ENCODE peak calls at places on chromosomes 12 and 14, in ten cellular contexts. F, Y, T, R, O, B, L, H, Q and I are unnamed samples.

GRCh38 chr12:69900720-69901131 is 75.7 kb downstream of the MYRFL start:
- DNase-seq in F (peak; percentile 18), Y (peak; percentile 92), T (peak; percentile 76), R (peak; percentile 85), O (peak; percentile 41), B (peak; percentile 53), L (peak; percentile 56), H (peak; percentile 40), Q (peak; percentile 79), I (peak; percentile 56)

GRCh38 chr12:19801941-19802340 is 362.6 kb downstream of the AEBP2 start:
- DNase-seq in F (no peak), Y (no peak), T (no peak), R (no peak), O (no peak), B (no peak), L (no peak), H (no peak), Q (no peak), I (no peak)

GRCh38 chr12:124595444-124595843 is 28.0 kb upstream of the NCOR2 start:
- DNase-seq in F (no peak), Y (no peak), T (no peak), R (no peak), O (no peak), B (no peak), L (no peak), H (no peak), Q (no peak), I (no peak)

GRCh38 chr12:113762155-113762848 is 203.8 kb downstream of the RBM19 start:
- DNase-seq in F (no peak), Y (no peak), T (peak; percentile 57), R (no peak), O (no peak), B (no peak), L (no peak), H (no peak), Q (peak; percentile 63), I (no peak)

GRCh38 chr12:56219840-56220239 is 1.9 kb downstream of the RNF41 start:
- DNase-seq in F (no peak), Y (no peak), T (no peak), R (no peak), O (no peak), B (no peak), L (no peak), H (no peak), Q (no peak), I (no peak)

GRCh38 chr12:116674643-116675183 is 63.2 kb downstream of the SPRING1 start:
- DNase-seq in F (no peak), Y (no peak), T (no peak), R (no peak), O (no peak), B (no peak), L (no peak), H (no peak), Q (no peak), I (no peak)

GRCh38 chr14:99252940-99253868 is 18.8 kb downstream of the BCL11B start:
- DNase-seq in F (no peak), Y (peak; percentile 31), T (no peak), R (peak; percentile 16), O (no peak), B (no peak), L (peak; percentile 71), H (no peak), Q (no peak), I (peak; percentile 61)

GRCh38 chr14:77103475-77103874 is 5.4 kb downstream of the CIPC start:
- DNase-seq in F (no peak), Y (no peak), T (no peak), R (no peak), O (no peak), B (no peak), L (no peak), H (no peak), Q (no peak), I (no peak)

GRCh38 chr14:106872619-106873446 is 1346.5 kb downstream of the TMEM121 start:
- DNase-seq in F (peak; percentile 66), Y (peak; percentile 89), T (no peak), R (peak; percentile 94), O (peak; percentile 39), B (peak; percentile 68), L (peak; percentile 80), H (no peak), Q (peak; percentile 67), I (peak; percentile 92)

GRCh38 chr12:3032770-3033537 is 44.2 kb upstream of the TSPAN9 start:
- DNase-seq in F (no peak), Y (no peak), T (no peak), R (no peak), O (no peak), B (no peak), L (no peak), H (no peak), Q (no peak), I (no peak)

GRCh38 chr14:60051690-60052324 is 39.9 kb upstream of the PCNX4 start:
- DNase-seq in F (no peak), Y (no peak), T (no peak), R (no peak), O (no peak), B (no peak), L (peak; percentile 15), H (no peak), Q (no peak), I (peak; percentile 32)

GRCh38 chr14:60085085-60085484 is 6.6 kb upstream of the PCNX4 start:
- DNase-seq in F (peak; percentile 64), Y (no peak), T (no peak), R (no peak), O (no peak), B (no peak), L (no peak), H (no peak), Q (no peak), I (no peak)

GRCh38 chr12:104376650-104377506 is 73.3 kb downstream of the EID3 start:
- DNase-seq in F (no peak), Y (no peak), T (no peak), R (no peak), O (no peak), B (no peak), L (no peak), H (no peak), Q (no peak), I (no peak)

GRCh38 chr14:99481745-99482099 is 513 bp downstream of the CCNK start:
- DNase-seq in F (peak; percentile 33), Y (peak; percentile 21), T (no peak), R (peak; percentile 16), O (no peak), B (no peak), L (peak; percentile 39), H (no peak), Q (no peak), I (no peak)

GRCh38 chr14:92529895-92530294 is 16.3 kb downstream of the RIN3 start:
- DNase-seq in F (no peak), Y (no peak), T (no peak), R (no peak), O (no peak), B (no peak), L (no peak), H (no peak), Q (no peak), I (no peak)

GRCh38 chr12:17278946-17279345 is 673.0 kb upstream of the LMO3 start:
- DNase-seq in F (no peak), Y (peak; percentile 29), T (no peak), R (no peak), O (no peak), B (no peak), L (no peak), H (no peak), Q (no peak), I (no peak)

GRCh38 chr14:100137173-100137572 is 22.3 kb downstream of the DEGS2 start:
- DNase-seq in F (no peak), Y (no peak), T (no peak), R (no peak), O (no peak), B (no peak), L (no peak), H (no peak), Q (no peak), I (no peak)

GRCh38 chr12:121989266-121989950 is 32.3 kb upstream of the BCL7A start:
- DNase-seq in F (no peak), Y (no peak), T (no peak), R (no peak), O (no peak), B (no peak), L (no peak), H (no peak), Q (no peak), I (no peak)

GRCh38 chr12:38934696-38935095 is 29.3 kb upstream of the CPNE8 start:
- DNase-seq in F (no peak), Y (no peak), T (no peak), R (no peak), O (no peak), B (no peak), L (peak; percentile 23), H (no peak), Q (no peak), I (no peak)

GRCh38 chr12:537772-538171 is 78.0 kb downstream of the B4GALNT3 start:
- DNase-seq in F (no peak), Y (peak; percentile 95), T (no peak), R (peak; percentile 61), O (no peak), B (no peak), L (no peak), H (no peak), Q (no peak), I (no peak)

GRCh38 chr14:36671149-36671548 is 9.5 kb downstream of the PAX9 start:
- DNase-seq in F (no peak), Y (no peak), T (no peak), R (peak; percentile 38), O (no peak), B (no peak), L (no peak), H (no peak), Q (no peak), I (no peak)

GRCh38 chr12:9751204-9752144 is 9.2 kb downstream of the CD69 start:
- DNase-seq in F (peak; percentile 57), Y (peak; percentile 40), T (no peak), R (peak; percentile 2), O (no peak), B (peak; percentile 33), L (no peak), H (peak; percentile 14), Q (no peak), I (peak; percentile 56)

GRCh38 chr14:59254146-59254910 is 65.9 kb downstream of the DAAM1 start:
- DNase-seq in F (no peak), Y (no peak), T (peak; percentile 57), R (no peak), O (peak; percentile 74), B (no peak), L (peak; percentile 78), H (peak; percentile 90), Q (peak; percentile 8), I (no peak)

GRCh38 chr12:40622246-40622838 is 69.9 kb upstream of the CNTN1 start:
- DNase-seq in F (peak; percentile 29), Y (peak; percentile 72), T (peak; percentile 23), R (peak; percentile 60), O (no peak), B (no peak), L (peak; percentile 2), H (peak; percentile 12), Q (peak; percentile 61), I (peak; percentile 14)